ENCODE peak calls at places on chromosomes 2 and 18, in six cellular contexts. S, U, I, Y, D and G are unnamed samples.

GRCh38 chr2:178328037-178328436 is 122.9 kb downstream of the PRKRA start:
- DNase-seq in D (no peak), I (no peak), U (no peak), Y (no peak), S (no peak), G (no peak)

GRCh38 chr2:66305714-66306113 is 129.2 kb upstream of the MEIS1 start:
- DNase-seq in I (peak; percentile 99), Y (peak; percentile 34), S (no peak), D (peak; percentile 64), U (peak; percentile 71), G (peak; percentile 60)

GRCh38 chr18:48775372-48776160 is 175.2 kb downstream of the SMAD7 start:
- DNase-seq in I (no peak), U (no peak), D (no peak), Y (no peak), S (no peak), G (no peak)

GRCh38 chr2:1553671-1554295 is 140.5 kb downstream of the TPO start:
- DNase-seq in U (no peak), S (no peak), Y (no peak), I (no peak), D (no peak), G (no peak)

GRCh38 chr18:57980573-57981348 is 63.3 kb upstream of the NEDD4L start:
- DNase-seq in S (no peak), I (no peak), Y (no peak), D (no peak), U (no peak), G (no peak)

GRCh38 chr2:168642873-168643272 is 159.6 kb upstream of the NOSTRIN start:
- DNase-seq in D (no peak), I (no peak), U (no peak), Y (no peak), S (no peak), G (no peak)

GRCh38 chr2:82675186-82675585 is 1783.9 kb downstream of the SUCLG1 start:
- DNase-seq in D (no peak), S (no peak), Y (no peak), U (no peak), I (no peak), G (no peak)

GRCh38 chr2:3594493-3595281 is at the start of gene COLEC11:
- DNase-seq in S (no peak), U (no peak), D (no peak), I (no peak), Y (no peak), G (no peak)

GRCh38 chr2:20675701-20676352 is 8.9 kb downstream of the GDF7 start:
- DNase-seq in S (no peak), U (no peak), Y (peak; percentile 71), I (peak; percentile 36), D (no peak), G (no peak)

GRCh38 chr2:173291412-173291811 is 63.3 kb upstream of the CDCA7 start:
- DNase-seq in U (no peak), D (no peak), S (no peak), I (no peak), Y (no peak), G (no peak)

GRCh38 chr18:70423988-70424387 is 135.1 kb downstream of the SOCS6 start:
- DNase-seq in Y (peak; percentile 59), I (no peak), D (no peak), U (no peak), S (no peak), G (no peak)

GRCh38 chr2:6442252-6442651 is 423.5 kb downstream of the CMPK2 start:
- DNase-seq in I (no peak), S (no peak), Y (no peak), D (no peak), U (no peak), G (no peak)

GRCh38 chr2:98484652-98485452 is 40.2 kb downstream of the INPP4A start:
- DNase-seq in S (no peak), D (no peak), Y (no peak), U (no peak), I (no peak), G (no peak)

GRCh38 chr18:32542221-32542798 is 71.6 kb upstream of the GAREM1 start:
- DNase-seq in Y (no peak), S (no peak), U (no peak), I (no peak), D (no peak), G (no peak)

GRCh38 chr2:117785740-117786139 is 28.8 kb upstream of the DDX18 start:
- DNase-seq in S (peak; percentile 7), Y (peak; percentile 65), I (peak; percentile 66), D (no peak), U (no peak), G (no peak)

GRCh38 chr2:167253025-167253424 is 364.7 kb downstream of the XIRP2 start:
- DNase-seq in D (no peak), I (no peak), S (no peak), U (no peak), Y (no peak), G (no peak)

GRCh38 chr2:58871469-58872142 is 630.5 kb upstream of the FANCL start:
- DNase-seq in D (no peak), I (peak; percentile 55), S (no peak), U (no peak), Y (no peak), G (no peak)

GRCh38 chr2:38224821-38225450 is 149.0 kb upstream of the CYP1B1 start:
- DNase-seq in U (no peak), I (no peak), D (no peak), S (no peak), Y (no peak), G (no peak)

GRCh38 chr18:62982600-62983251 is 267.4 kb downstream of the PHLPP1 start:
- DNase-seq in U (no peak), S (peak; percentile 47), D (peak; percentile 69), Y (peak; percentile 75), I (peak; percentile 69), G (peak; percentile 29)

GRCh38 chr2:175815537-175815936 is 186.5 kb downstream of the LNPK start:
- DNase-seq in I (no peak), Y (no peak), D (no peak), U (no peak), S (no peak), G (no peak)

GRCh38 chr18:38948436-38948835 is 1382.8 kb upstream of the CELF4 start:
- DNase-seq in D (no peak), S (no peak), I (no peak), Y (no peak), U (no peak), G (no peak)

GRCh38 chr2:176518823-176519222 is 249.6 kb downstream of the MTX2 start:
- DNase-seq in Y (no peak), S (no peak), D (no peak), I (no peak), U (no peak), G (no peak)

GRCh38 chr18:27110319-27110718 is 74.8 kb downstream of the CHST9 start:
- DNase-seq in D (no peak), I (no peak), Y (no peak), S (no peak), U (no peak), G (no peak)

GRCh38 chr2:85159589-85159988 is 26.4 kb downstream of the TCF7L1 start:
- DNase-seq in Y (no peak), D (no peak), U (no peak), I (no peak), S (no peak), G (no peak)

GRCh38 chr18:79488311-79489047 is 92.7 kb downstream of the NFATC1 start:
- DNase-seq in U (peak; percentile 56), I (no peak), S (no peak), D (no peak), Y (no peak), G (no peak)

GRCh38 chr2:232441147-232441651 is 14.8 kb upstream of the ALPI start:
- DNase-seq in I (no peak), D (no peak), U (no peak), S (no peak), Y (no peak), G (no peak)

GRCh38 chr18:57008001-57008686 is 138.7 kb upstream of the BOD1L2 start:
- DNase-seq in I (no peak), D (no peak), S (no peak), U (no peak), Y (no peak), G (no peak)

GRCh38 chr18:11607897-11608296 is 1.5 kb upstream of the SLC35G4 start:
- DNase-seq in Y (no peak), S (no peak), U (no peak), D (no peak), I (no peak), G (no peak)

GRCh38 chr2:211035548-211036185 is 479.3 kb downstream of the CPS1 start:
- DNase-seq in S (no peak), U (no peak), I (peak; percentile 70), D (no peak), Y (peak; percentile 66), G (no peak)

GRCh38 chr2:42009657-42010580 is 37.9 kb upstream of the PKDCC start:
- DNase-seq in S (no peak), Y (no peak), D (no peak), I (no peak), U (no peak), G (no peak)

GRCh38 chr18:79680100-79680879 is 687 bp downstream of the CTDP1 start:
- DNase-seq in S (peak; percentile 32), Y (peak; percentile 86), D (no peak), U (no peak), I (peak; percentile 35), G (no peak)

GRCh38 chr2:176385838-176386237 is 116.6 kb downstream of the MTX2 start:
- DNase-seq in Y (no peak), D (no peak), U (no peak), I (peak; percentile 8), S (no peak), G (no peak)

GRCh38 chr2:98614024-98614739 is 5.8 kb downstream of the UNC50 start:
- DNase-seq in Y (no peak), S (no peak), D (no peak), I (no peak), U (no peak), G (no peak)